ENCODE peak calls at places on chromosomes 4 and X, in seven cellular contexts. C, M, T, Q, B, J and A are unnamed samples.

GRCh38 chrX:45347877-45348675 is 147.4 kb upstream of the DIPK2B start:
- DNase-seq in C (no peak), M (no peak), T (no peak), Q (no peak), B (no peak), J (no peak), A (no peak)

GRCh38 chrX:129945131-129945530 is 37.3 kb upstream of the BCORL1 start:
- DNase-seq in C (no peak), M (no peak), T (no peak), Q (no peak), B (no peak), J (no peak), A (no peak)

GRCh38 chrX:38754102-38754790 is 47.0 kb upstream of the MID1IP1 start:
- DNase-seq in C (no peak), M (no peak), T (peak; percentile 32), Q (peak; percentile 53), B (no peak), J (no peak), A (no peak)

GRCh38 chr4:61373901-61374611 is 173.9 kb downstream of the ADGRL3 start:
- DNase-seq in C (no peak), M (no peak), T (no peak), Q (no peak), B (no peak), J (no peak), A (no peak)

GRCh38 chrX:149010026-149010898 is 494.8 kb downstream of the IDS start:
- DNase-seq in C (no peak), M (no peak), T (no peak), Q (no peak), B (no peak), J (no peak), A (no peak)

GRCh38 chrX:54178100-54178940 is 4.7 kb downstream of the FAM120C start:
- DNase-seq in C (no peak), M (no peak), T (no peak), Q (no peak), B (no peak), J (no peak), A (no peak)

GRCh38 chrX:43750248-43750676 is 94.2 kb downstream of the MAOA start:
- DNase-seq in C (no peak), M (no peak), T (peak; percentile 66), Q (peak; percentile 76), B (peak; percentile 76), J (no peak), A (peak; percentile 49)

GRCh38 chrX:54808109-54808604 is 612 bp downstream of the MAGED2 start:
- DNase-seq in C (peak; percentile 51), M (peak; percentile 89), T (no peak), Q (peak; percentile 79), B (peak; percentile 86), J (no peak), A (peak; percentile 58)

GRCh38 chrX:148572332-148572731 is 71.9 kb downstream of the AFF2 start:
- DNase-seq in C (no peak), M (no peak), T (no peak), Q (no peak), B (no peak), J (no peak), A (no peak)

GRCh38 chrX:39840141-39841126 is 257.3 kb downstream of the BCOR start:
- DNase-seq in C (peak; percentile 30), M (no peak), T (no peak), Q (no peak), B (no peak), J (no peak), A (no peak)

GRCh38 chr4:98565646-98566403 is 92.6 kb downstream of the TSPAN5 start:
- DNase-seq in C (no peak), M (no peak), T (no peak), Q (no peak), B (no peak), J (peak; percentile 62), A (no peak)

GRCh38 chr4:155658665-155659064 is 8.0 kb upstream of the GUCY1A1 start:
- DNase-seq in C (no peak), M (no peak), T (no peak), Q (no peak), B (no peak), J (no peak), A (no peak)
- H3K27ac ChIP-seq in C (no peak overlapping the region), M (no peak overlapping the region), T (no peak overlapping the region), Q (no peak overlapping the region), B (peak overlapping the region; percentile 68), J (peak overlapping the region; percentile 48), A (no peak overlapping the region)

GRCh38 chr4:128665514-128665913 is 144.0 kb upstream of the JADE1 start:
- DNase-seq in C (no peak), M (no peak), T (no peak), Q (no peak), B (no peak), J (no peak), A (no peak)

GRCh38 chr4:128676095-128676494 is 133.4 kb upstream of the JADE1 start:
- DNase-seq in C (no peak), M (no peak), T (no peak), Q (no peak), B (no peak), J (no peak), A (no peak)

GRCh38 chr4:128668566-128668965 is 140.9 kb upstream of the JADE1 start:
- DNase-seq in C (no peak), M (no peak), T (no peak), Q (no peak), B (no peak), J (no peak), A (no peak)

GRCh38 chr4:128675083-128675482 is 134.4 kb upstream of the JADE1 start:
- DNase-seq in C (no peak), M (no peak), T (no peak), Q (no peak), B (no peak), J (no peak), A (no peak)

GRCh38 chr4:128670434-128670999 is 139.0 kb upstream of the JADE1 start:
- DNase-seq in C (no peak), M (no peak), T (no peak), Q (no peak), B (no peak), J (no peak), A (no peak)
- TF ChIP-seq POLR2AphosphoS5 in C (no peak), M (no peak), T (no peak), Q (no peak), B (no peak), J (no peak), A (no peak)

DNA sequence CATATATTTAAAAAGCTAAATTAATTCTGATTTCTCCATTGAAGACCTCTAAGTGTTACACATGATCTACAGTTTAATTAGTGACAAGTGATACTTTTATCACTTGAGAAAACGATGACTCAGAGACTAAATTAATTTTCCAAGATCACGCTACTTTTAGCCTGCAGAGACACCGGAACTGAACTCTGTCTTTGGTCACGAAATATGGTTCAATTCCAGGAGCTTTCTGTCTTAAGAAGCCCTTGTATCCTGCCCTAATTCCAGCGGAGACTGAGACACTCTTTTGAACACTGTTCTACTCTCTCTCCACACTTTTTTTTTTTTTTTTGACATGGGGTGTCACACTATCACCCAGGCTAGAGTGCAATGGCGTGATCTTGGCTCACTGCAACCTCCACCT is 63.6 kb downstream of the IRF2 start:
- DNase-seq in C (no peak), M (no peak), T (no peak), Q (no peak), B (no peak), J (no peak), A (no peak)
- H3K27ac ChIP-seq in C (no peak overlapping the region), M (peak overlapping the region; percentile 76), T (no peak overlapping the region), Q (no peak overlapping the region), B (no peak overlapping the region), J (no peak overlapping the region), A (no peak overlapping the region)

GRCh38 chr4:183831026-183831446 is 74.1 kb upstream of the STOX2 start:
- DNase-seq in C (no peak), M (no peak), T (peak; percentile 43), Q (no peak), B (no peak), J (no peak), A (no peak)
- TF ChIP-seq POLR2AphosphoS5 in C (no peak), M (peak; percentile 32), T (no peak), Q (no peak), B (no peak), J (peak; percentile 28), A (no peak)